ENCODE peak calls at places on chromosomes 11 and 22, in nine cellular contexts. B, J, X, A, Y, K, Q, T and N are unnamed samples.

GRCh38 chr11:103222801-103223200 is 113.6 kb downstream of the DYNC2H1 start:
- DNase-seq in B (no peak), J (no peak), X (no peak), A (no peak), Y (no peak), K (no peak), Q (no peak), T (no peak), N (no peak)

GRCh38 chr11:69948256-69949141 is 129.3 kb upstream of the FGF3 start:
- DNase-seq in B (no peak), J (no peak), X (no peak), A (peak), Y (no peak), K (no peak), Q (peak), T (no peak), N (no peak)

GRCh38 chr11:70805971-70806370 is 407.6 kb downstream of the CTTN start:
- DNase-seq in B (no peak), J (no peak), X (no peak), A (no peak), Y (no peak), K (no peak), Q (no peak), T (no peak), N (no peak)

GRCh38 chr11:64263021-64263946 is 12.0 kb downstream of the PLCB3 start:
- DNase-seq in B (no peak), J (no peak), X (peak), A (peak), Y (peak), K (no peak), Q (peak), T (no peak), N (no peak)

GRCh38 chr11:102546923-102547471 is 16.4 kb upstream of the MMP7 start:
- DNase-seq in B (no peak), J (no peak), X (no peak), A (peak), Y (no peak), K (no peak), Q (no peak), T (no peak), N (no peak)

GRCh38 chr22:44567846-44568493 is 69.9 kb upstream of the RTL6 start:
- DNase-seq in B (no peak), J (peak), X (peak), A (peak), Y (peak), K (peak), Q (peak), T (peak), N (no peak)

GRCh38 chr22:26845016-26845728 is 187.8 kb downstream of the MIAT start:
- DNase-seq in B (no peak), J (peak), X (no peak), A (peak), Y (peak), K (no peak), Q (no peak), T (peak), N (peak)

GRCh38 chr22:49039625-49040024 is 788.0 kb downstream of the BRD1 start:
- DNase-seq in B (no peak), J (no peak), X (no peak), A (no peak), Y (no peak), K (no peak), Q (no peak), T (no peak), N (no peak)

GRCh38 chr11:12560861-12561260 is 113.4 kb upstream of the TEAD1 start:
- DNase-seq in B (no peak), J (no peak), X (no peak), A (no peak), Y (no peak), K (no peak), Q (no peak), T (no peak), N (no peak)

GRCh38 chr11:124890701-124891389 is 6.8 kb downstream of the ROBO4 start:
- DNase-seq in B (no peak), J (no peak), X (no peak), A (no peak), Y (no peak), K (no peak), Q (no peak), T (no peak), N (no peak)

GRCh38 chr22:29310065-29310862 is 3.8 kb downstream of the GAS2L1 start:
- DNase-seq in B (no peak), J (no peak), X (no peak), A (no peak), Y (no peak), K (peak), Q (peak), T (no peak), N (no peak)

GRCh38 chr22:50683086-50683993 is 10.7 kb downstream of the SHANK3 start:
- DNase-seq in B (no peak), J (no peak), X (no peak), A (no peak), Y (no peak), K (no peak), Q (no peak), T (no peak), N (no peak)

GRCh38 chr11:1419811-1420210 is 30.1 kb downstream of the BRSK2 start:
- DNase-seq in B (no peak), J (no peak), X (no peak), A (no peak), Y (no peak), K (no peak), Q (no peak), T (no peak), N (no peak)

GRCh38 chr11:1307998-1308744 is 1.3 kb downstream of the TOLLIP start:
- DNase-seq in B (no peak), J (no peak), X (no peak), A (no peak), Y (peak), K (no peak), Q (peak), T (no peak), N (no peak)

GRCh38 chr11:61777234-61778090 is 14.9 kb downstream of the TMEM258 start:
- DNase-seq in B (no peak), J (no peak), X (no peak), A (peak), Y (no peak), K (peak), Q (peak), T (peak), N (no peak)

GRCh38 chr11:45816614-45817013 is 11.7 kb downstream of the SLC35C1 start:
- DNase-seq in B (no peak), J (no peak), X (no peak), A (no peak), Y (no peak), K (no peak), Q (no peak), T (peak), N (no peak)

GRCh38 chr22:21020802-21021429 is 6.0 kb downstream of the P2RX6 start:
- DNase-seq in B (no peak), J (peak), X (no peak), A (peak), Y (peak), K (no peak), Q (peak), T (no peak), N (no peak)

GRCh38 chr11:6812391-6813005 is 13.0 kb upstream of the OR6A2 start:
- DNase-seq in B (no peak), J (peak), X (peak), A (peak), Y (peak), K (no peak), Q (peak), T (peak), N (no peak)